ENCODE peak calls at places on chromosomes 6 and 20, in five cellular contexts. K is psoas muscle; C is CD8-positive, alpha-beta T cell; J is GM23248; I is lower lobe of right lung. F is an unnamed sample.

GRCh38 chr6:167506443-167507231 is 181.8 kb downstream of the TTLL2 start:
- DNase-seq in K (no peak), J (no peak), C (no peak), I (no peak), F (no peak)

GRCh38 chr20:46757754-46758678 is 48.6 kb downstream of the SLC2A10 start:
- DNase-seq in I (peak; percentile 56), J (peak; percentile 69), C (peak; percentile 43), K (peak; percentile 58), F (peak; percentile 30)

GRCh38 chr6:82025271-82025670 is 222.3 kb downstream of the IBTK start:
- DNase-seq in I (no peak), K (no peak), J (peak; percentile 33), C (no peak), F (no peak)

GRCh38 chr6:46407785-46408530 is 83.3 kb downstream of the RCAN2 start:
- DNase-seq in K (no peak), C (no peak), I (no peak), J (no peak), F (no peak)

GRCh38 chr20:1291191-1291741 is 25.2 kb downstream of the SNPH start:
- DNase-seq in I (no peak), J (peak; percentile 28), K (peak; percentile 78), C (no peak), F (no peak)

GRCh38 chr20:58003525-58003924 is 224.9 kb downstream of the ANKRD60 start:
- DNase-seq in J (no peak), I (no peak), K (no peak), C (no peak), F (no peak)

GRCh38 chr6:125745281-125746018 is 4.0 kb upstream of the HEY2 start:
- DNase-seq in K (peak; percentile 44), C (no peak), J (no peak), I (no peak), F (no peak)

GRCh38 chr6:100774681-100775080 is 106.4 kb downstream of the ASCC3 start:
- DNase-seq in I (no peak), C (no peak), K (no peak), J (peak; percentile 20), F (no peak)

GRCh38 chr6:164861964-164862363 is 447.4 kb downstream of the C6orf118 start:
- DNase-seq in I (no peak), J (no peak), K (no peak), C (no peak), F (no peak)

GRCh38 chr20:25490656-25491445 is 83.4 kb downstream of the GINS1 start:
- DNase-seq in C (no peak), J (no peak), I (no peak), K (no peak), F (no peak)

GRCh38 chr20:4369798-4370124 is 351.9 kb upstream of the PRND start:
- DNase-seq in I (no peak), J (no peak), C (no peak), K (no peak), F (peak; percentile 27)

GRCh38 chr6:73565767-73566485 is 45.1 kb upstream of the EEF1A1 start:
- DNase-seq in C (no peak), I (no peak), K (no peak), J (peak; percentile 12), F (no peak)

GRCh38 chr6:125270380-125270779 is 31.4 kb downstream of the HDDC2 start:
- DNase-seq in C (no peak), J (no peak), I (no peak), K (no peak), F (no peak)

GRCh38 chr20:36035720-36036119 is 67.3 kb downstream of the CNBD2 start:
- DNase-seq in J (peak; percentile 51), I (no peak), K (no peak), C (no peak), F (no peak)

GRCh38 chr20:39533858-39534257 is 571.7 kb downstream of the DHX35 start:
- DNase-seq in K (no peak), C (no peak), I (no peak), J (no peak), F (no peak)

GRCh38 chr20:33859157-33859695 is 48.1 kb downstream of the CHMP4B start:
- DNase-seq in C (peak; percentile 35), K (peak; percentile 41), I (peak; percentile 46), J (no peak), F (no peak)

GRCh38 chr20:61757-62156 is 25.7 kb upstream of the DEFB125 start:
- DNase-seq in K (no peak), C (no peak), J (no peak), I (no peak), F (no peak)

GRCh38 chr6:127457444-127458064 is 1.6 kb downstream of the KIAA0408 start:
- DNase-seq in I (no peak), K (no peak), J (peak; percentile 84), C (no peak), F (no peak)

GRCh38 chr6:140434761-140435160 is 1060.3 kb upstream of the CITED2 start:
- DNase-seq in C (no peak), J (peak; percentile 16), I (no peak), K (no peak), F (no peak)

GRCh38 chr6:166619912-166620311 is 7.1 kb downstream of the RPS6KA2 start:
- DNase-seq in I (peak; percentile 64), J (peak; percentile 91), K (no peak), C (no peak), F (no peak)

GRCh38 chr6:149201068-149201655 is 116.3 kb upstream of the TAB2 start:
- DNase-seq in J (no peak), C (no peak), K (no peak), I (no peak), F (no peak)

GRCh38 chr6:168157272-168158007 is 78.4 kb upstream of the FRMD1 start:
- DNase-seq in K (no peak), C (no peak), J (peak; percentile 94), I (no peak), F (no peak)

GRCh38 chr6:35082046-35082732 is 59.0 kb downstream of the TCP11 start:
- DNase-seq in I (no peak), J (no peak), C (no peak), K (no peak), F (no peak)

GRCh38 chr6:128515550-128516513 is 4.6 kb downstream of the PTPRK start:
- DNase-seq in K (no peak), I (no peak), C (no peak), J (peak; percentile 63), F (no peak)

GRCh38 chr20:6395695-6396094 is 272.9 kb upstream of the FERMT1 start:
- DNase-seq in C (no peak), K (no peak), I (no peak), J (no peak), F (no peak)

GRCh38 chr6:138576303-138576702 is 77.0 kb upstream of the NHSL1 start:
- DNase-seq in J (no peak), I (no peak), K (no peak), C (no peak), F (no peak)

GRCh38 chr6:129701721-129702455 is 8.1 kb downstream of the ARHGAP18 start:
- DNase-seq in C (no peak), J (peak; percentile 87), K (no peak), I (no peak), F (no peak)

GRCh38 chr6:61835214-61835613 is 450.8 kb downstream of the KHDRBS2 start:
- DNase-seq in I (no peak), C (no peak), K (no peak), J (no peak), F (no peak)

GRCh38 chr6:135182993-135183531 is 2.0 kb downstream of the MYB start:
- DNase-seq in C (peak; percentile 74), K (no peak), J (peak; percentile 9), I (peak; percentile 70), F (no peak)

GRCh38 chr6:5695260-5696245 is 311.2 kb downstream of the NRN1 start:
- DNase-seq in I (no peak), C (no peak), J (peak; percentile 90), K (no peak), F (no peak)

GRCh38 chr6:138662474-138662873 is 111.1 kb upstream of the CCDC28A start:
- DNase-seq in C (no peak), I (no peak), K (no peak), J (peak; percentile 62), F (no peak)

GRCh38 chr6:165697171-165697570 is 34.1 kb upstream of the PDE10A start:
- DNase-seq in J (no peak), K (no peak), I (no peak), C (no peak), F (no peak)

GRCh38 chr20:3739054-3739925 is 6.8 kb downstream of the HSPA12B start:
- DNase-seq in J (no peak), I (no peak), C (no peak), K (peak; percentile 66), F (no peak)

GRCh38 chr6:28078050-28078449 is 2.3 kb upstream of the ZNF165 start:
- DNase-seq in I (no peak), C (no peak), K (no peak), J (no peak), F (no peak)

GRCh38 chr20:14775778-14776177 is 438.4 kb upstream of the FLRT3 start:
- DNase-seq in I (no peak), J (peak; percentile 93), K (peak; percentile 78), C (no peak), F (no peak)

GRCh38 chr6:10406556-10406955 is 8.3 kb downstream of the TFAP2A start:
- DNase-seq in J (no peak), C (no peak), K (no peak), I (no peak), F (no peak)
- H3K27ac ChIP-seq in J (peak overlapping the region; percentile 18), C (no peak overlapping the region), K (no peak overlapping the region), I (no peak overlapping the region), F (no peak overlapping the region)

GRCh38 chr6:18148304-18149025 is 6.4 kb downstream of the TPMT start:
- DNase-seq in K (no peak), J (peak; percentile 92), C (no peak), I (no peak), F (no peak)
- H3K27ac ChIP-seq in K (no peak overlapping the region), J (peak overlapping the region; percentile 83), C (no peak overlapping the region), I (no peak overlapping the region), F (no peak overlapping the region)

GRCh38 chr6:88376197-88376596 is 210.1 kb upstream of the CNR1 start:
- DNase-seq in C (no peak), J (no peak), K (no peak), I (no peak), F (no peak)
- H3K27ac ChIP-seq in C (no peak overlapping the region), J (no peak overlapping the region), K (no peak overlapping the region), I (no peak overlapping the region), F (no peak overlapping the region)

GRCh38 chr6:109483744-109484075 is 691 bp upstream of the ZBTB24 start:
- DNase-seq in I (no peak), C (no peak), K (no peak), J (no peak), F (no peak)
- H3K27ac ChIP-seq in I (peak overlapping the region; percentile 62), C (no peak overlapping the region), K (peak overlapping the region; percentile 60), J (no peak overlapping the region), F (no peak overlapping the region)